ENCODE peak calls at places on chromosomes 3 and 15, in four cellular contexts. H, O, G and D are unnamed samples.

GRCh38 chr3:30878862-30879261 is 15.6 kb downstream of the GADL1 start:
- DNase-seq in O (no peak), H (no peak), G (no peak), D (no peak)

GRCh38 chr3:183818706-183819624 is 6.4 kb downstream of the MAP6D1 start:
- DNase-seq in H (no peak), G (no peak), O (no peak), D (no peak)

GRCh38 chr3:65052101-65052500 is 364.3 kb upstream of the ADAMTS9 start:
- DNase-seq in H (no peak), G (no peak), O (no peak), D (no peak)

GRCh38 chr3:141063831-141064230 is 12.7 kb downstream of the SPSB4 start:
- DNase-seq in O (no peak), G (no peak), H (no peak), D (no peak)

GRCh38 chr15:76333720-76334437 is 2.7 kb upstream of the ISL2 start:
- DNase-seq in O (no peak), G (peak; percentile 36), H (peak; percentile 11), D (peak; percentile 32)

GRCh38 chr3:182637350-182638197 is 155.7 kb upstream of the ATP11B start:
- DNase-seq in O (no peak), G (no peak), H (no peak), D (no peak)

GRCh38 chr3:154168998-154169880 is 48.0 kb downstream of the ARHGEF26 start:
- DNase-seq in O (no peak), H (no peak), G (no peak), D (no peak)

GRCh38 chr3:64209866-64210609 is 15.2 kb downstream of the PRICKLE2 start:
- DNase-seq in G (peak; percentile 43), H (no peak), O (no peak), D (no peak)

GRCh38 chr3:35849963-35850362 is 210.6 kb downstream of the ARPP21 start:
- DNase-seq in H (no peak), G (no peak), O (no peak), D (no peak)